ENCODE peak calls at places on chromosomes 5 and 9, in eight cellular contexts. C is cardiac fibroblast; M is CD4-positive, alpha-beta memory T cell; Z is mucosa of descending colon; S is AG04450; A is foreskin fibroblast; D is suprapubic skin; Y is brain microvascular endothelial cell. H is an unnamed sample.

GRCh38 chr9:115018547-115019435 is 88.4 kb upstream of the TNFSF8 start:
- DNase-seq in C (peak), M (no peak), Z (no peak), S (peak), A (peak), D (no peak), Y (peak), H (peak)

GRCh38 chr9:26955222-26955903 is 849 bp upstream of the IFT74 start:
- DNase-seq in C (peak), M (no peak), Z (peak), S (no peak), A (peak), D (no peak), Y (no peak), H (no peak)

GRCh38 chr5:80967500-80968181 is 7.5 kb downstream of the RASGRF2 start:
- DNase-seq in C (peak), M (no peak), Z (peak), S (peak), A (peak), D (no peak), Y (peak), H (peak)

GRCh38 chr5:41980870-41981269 is 55.8 kb downstream of the FBXO4 start:
- DNase-seq in C (no peak), M (no peak), Z (no peak), S (no peak), A (no peak), D (no peak), Y (no peak), H (no peak)

GRCh38 chr5:93746406-93747056 is 5.1 kb upstream of the POU5F2 start:
- DNase-seq in C (peak), M (no peak), Z (no peak), S (no peak), A (peak), D (no peak), Y (peak), H (no peak)

GRCh38 chr9:91422832-91423711 is 560 bp downstream of the NFIL3 start:
- DNase-seq in C (peak), M (peak), Z (peak), S (peak), A (peak), D (peak), Y (peak), H (no peak)

GRCh38 chr5:149497357-149497756 is 53.9 kb downstream of the CSNK1A1 start:
- DNase-seq in C (peak), M (no peak), Z (no peak), S (peak), A (peak), D (no peak), Y (peak), H (no peak)

GRCh38 chr9:115170674-115171073 is 52.7 kb upstream of the TNC start:
- DNase-seq in C (peak), M (no peak), Z (no peak), S (no peak), A (peak), D (no peak), Y (peak), H (peak)

GRCh38 chr5:128426090-128426534 is 111.9 kb downstream of the FBN2 start:
- DNase-seq in C (no peak), M (no peak), Z (no peak), S (no peak), A (no peak), D (no peak), Y (no peak), H (no peak)

GRCh38 chr9:120924698-120925534 is 1.7 kb downstream of the TRAF1 start:
- DNase-seq in C (no peak), M (no peak), Z (no peak), S (no peak), A (no peak), D (no peak), Y (no peak), H (no peak)

GRCh38 chr9:23492126-23493002 is 333.7 kb downstream of the ELAVL2 start:
- DNase-seq in C (peak), M (no peak), Z (peak), S (no peak), A (no peak), D (no peak), Y (peak), H (peak)

GRCh38 chr9:135555203-135555602 is 6.4 kb upstream of the PAEP start:
- DNase-seq in C (no peak), M (no peak), Z (no peak), S (no peak), A (no peak), D (no peak), Y (no peak), H (no peak)

GRCh38 chr5:5418006-5418405 is 4.5 kb upstream of the ICE1 start:
- DNase-seq in C (no peak), M (no peak), Z (no peak), S (no peak), A (no peak), D (no peak), Y (no peak), H (no peak)

GRCh38 chr9:34501889-34502425 is 20.8 kb downstream of the ENHO start:
- DNase-seq in C (peak), M (no peak), Z (no peak), S (no peak), A (peak), D (no peak), Y (no peak), H (peak)

DNA sequence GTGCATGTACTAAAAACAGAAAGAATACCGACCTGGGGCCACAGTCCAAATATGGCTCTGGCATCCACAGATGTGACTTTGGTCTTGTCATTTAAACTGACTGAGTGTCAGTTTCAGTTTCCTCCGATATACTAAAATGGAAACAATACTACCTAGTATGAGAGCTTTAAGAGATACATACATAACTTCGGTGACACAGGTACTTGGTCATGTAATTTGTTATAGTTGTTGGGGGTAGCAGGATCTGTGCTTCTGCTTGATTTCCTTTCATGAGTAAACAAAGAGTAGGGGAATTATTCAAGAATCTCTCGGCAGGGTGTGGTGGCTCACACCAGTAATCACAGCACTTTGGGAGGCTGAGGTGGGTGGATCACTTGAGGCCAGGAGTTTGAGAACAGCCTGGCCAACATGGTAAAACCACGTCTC is 32.1 kb downstream of the MTMR12 start:
- DNase-seq in C (no peak), M (peak), Z (no peak), S (no peak), A (no peak), D (peak), Y (no peak), H (no peak)
- H3K4me3 ChIP-seq in C (no peak), M (no peak), Z (no peak), S (no peak), A (no peak), D (no peak), Y (no peak), H (no peak)

DNA sequence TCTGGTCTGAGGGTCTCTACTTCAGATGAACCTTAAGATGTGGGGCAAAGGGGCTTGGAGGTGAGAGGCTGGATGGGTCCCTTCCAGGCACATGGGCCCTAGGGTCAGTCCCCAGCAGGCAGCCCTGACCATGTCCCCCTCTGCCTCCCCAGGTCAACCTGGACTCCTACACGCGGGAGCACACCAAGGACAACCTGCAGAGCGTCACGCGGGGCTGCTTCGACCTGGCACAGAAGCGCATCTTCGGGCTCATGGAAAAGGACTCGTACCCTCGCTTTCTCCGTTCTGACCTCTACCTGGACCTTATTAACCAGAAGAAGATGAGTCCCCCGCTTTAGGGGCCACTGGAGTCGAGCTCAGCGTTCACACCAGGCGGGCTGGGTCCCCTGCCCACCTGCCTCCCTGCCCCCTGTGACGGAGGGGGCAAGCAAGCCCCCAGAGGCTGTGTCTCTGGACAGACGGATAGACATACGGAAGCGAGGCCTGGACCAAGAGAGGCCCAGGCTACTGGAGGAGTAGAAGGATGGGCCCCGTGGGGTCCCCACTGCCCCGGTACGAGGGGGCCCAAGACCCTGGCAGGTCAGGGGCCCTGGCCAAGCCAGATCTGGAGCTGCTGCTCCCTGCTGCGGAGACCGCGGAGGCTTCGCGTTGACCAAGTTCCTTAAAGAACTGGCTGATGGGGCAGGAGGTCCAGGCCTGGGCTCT is 133.2 kb downstream of the RGS3 start:
- DNase-seq in C (no peak), M (no peak), Z (no peak), S (no peak), A (no peak), D (no peak), Y (no peak), H (no peak)
- H3K4me3 ChIP-seq in C (peak), M (no peak), Z (no peak), S (peak), A (peak), D (no peak), Y (peak), H (peak)

DNA sequence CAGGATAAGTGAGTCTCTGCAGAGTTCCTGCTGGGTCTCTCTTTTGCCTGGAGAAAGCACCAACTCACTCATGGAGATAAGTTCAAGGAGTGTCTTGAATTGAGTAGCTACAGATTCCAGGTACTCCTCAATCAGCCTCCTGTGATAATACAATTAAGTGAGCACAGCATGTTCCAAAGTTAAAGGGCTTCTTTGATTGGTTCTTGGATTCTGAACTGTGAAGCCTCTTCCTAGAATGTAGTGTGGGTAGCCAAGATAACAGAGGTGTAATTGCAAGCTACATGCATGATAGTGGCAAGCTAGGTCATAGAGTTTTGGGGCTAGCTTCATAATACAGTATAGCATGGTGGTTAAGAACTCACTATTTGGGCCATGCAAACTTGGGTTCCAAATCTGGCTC is 23.2 kb upstream of the CARNMT1 start:
- DNase-seq in C (no peak), M (no peak), Z (no peak), S (no peak), A (no peak), D (no peak), Y (no peak), H (no peak)
- H3K4me3 ChIP-seq in C (no peak), M (no peak), Z (no peak), S (no peak), A (no peak), D (no peak), Y (no peak), H (no peak)

DNA sequence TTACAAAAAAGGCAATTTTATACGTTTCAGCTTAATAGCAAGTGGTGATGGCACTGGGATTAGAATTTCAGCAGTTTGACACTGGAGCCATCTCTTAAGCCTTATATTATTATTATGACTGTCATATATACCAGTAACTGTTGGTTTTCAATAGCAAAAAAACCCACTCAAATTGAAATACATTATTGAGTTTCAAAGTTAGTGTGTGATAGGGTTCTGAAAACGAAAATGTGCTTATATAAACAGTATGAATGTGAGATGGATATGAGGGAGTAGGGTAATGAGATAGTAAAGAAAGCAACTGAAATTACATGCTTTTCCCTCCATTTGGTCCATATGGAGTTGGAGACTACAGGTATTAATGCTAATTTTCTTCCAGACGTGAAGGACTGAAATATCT is 68.6 kb upstream of the ACTBL2 start:
- DNase-seq in C (no peak), M (no peak), Z (no peak), S (no peak), A (no peak), D (no peak), Y (no peak), H (no peak)
- H3K4me3 ChIP-seq in C (no peak), M (no peak), Z (no peak), S (no peak), A (no peak), D (no peak), Y (no peak), H (no peak)

GRCh38 chr5:179275941-179276837 is 69.1 kb downstream of the ADAMTS2 start:
- DNase-seq in C (peak), M (no peak), Z (peak), S (peak), A (peak), D (peak), Y (peak), H (peak)
- H3K4me3 ChIP-seq in C (no peak), M (no peak), Z (no peak), S (no peak), A (no peak), D (no peak), Y (no peak), H (no peak)

DNA sequence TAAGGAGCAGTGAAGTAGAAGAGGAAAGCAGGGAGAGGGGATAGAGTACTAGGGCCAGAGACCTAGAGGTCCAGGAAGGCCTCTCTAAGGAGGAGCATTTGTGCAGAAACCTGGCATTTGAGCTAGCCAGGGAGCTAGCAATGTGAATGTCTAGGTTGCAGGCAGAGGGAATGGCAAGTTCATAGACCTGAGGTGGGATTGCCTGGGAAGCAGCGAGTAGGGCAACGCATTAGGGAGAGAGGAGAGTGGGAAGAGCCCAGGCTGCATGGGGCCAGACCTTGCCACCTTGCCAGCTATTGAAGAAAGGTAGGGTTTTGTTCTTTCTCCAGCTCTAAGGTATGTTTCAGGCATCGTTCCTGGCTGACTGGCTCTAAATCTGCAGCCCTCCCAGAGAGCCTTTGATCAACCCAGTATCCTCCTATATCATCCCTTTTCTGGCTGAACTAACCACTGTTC is 54.0 kb downstream of the SLC22A5 start:
- DNase-seq in C (no peak), M (no peak), Z (no peak), S (no peak), A (no peak), D (no peak), Y (no peak), H (no peak)
- H3K4me3 ChIP-seq in C (no peak), M (no peak), Z (no peak), S (no peak), A (no peak), D (no peak), Y (no peak), H (no peak)

DNA sequence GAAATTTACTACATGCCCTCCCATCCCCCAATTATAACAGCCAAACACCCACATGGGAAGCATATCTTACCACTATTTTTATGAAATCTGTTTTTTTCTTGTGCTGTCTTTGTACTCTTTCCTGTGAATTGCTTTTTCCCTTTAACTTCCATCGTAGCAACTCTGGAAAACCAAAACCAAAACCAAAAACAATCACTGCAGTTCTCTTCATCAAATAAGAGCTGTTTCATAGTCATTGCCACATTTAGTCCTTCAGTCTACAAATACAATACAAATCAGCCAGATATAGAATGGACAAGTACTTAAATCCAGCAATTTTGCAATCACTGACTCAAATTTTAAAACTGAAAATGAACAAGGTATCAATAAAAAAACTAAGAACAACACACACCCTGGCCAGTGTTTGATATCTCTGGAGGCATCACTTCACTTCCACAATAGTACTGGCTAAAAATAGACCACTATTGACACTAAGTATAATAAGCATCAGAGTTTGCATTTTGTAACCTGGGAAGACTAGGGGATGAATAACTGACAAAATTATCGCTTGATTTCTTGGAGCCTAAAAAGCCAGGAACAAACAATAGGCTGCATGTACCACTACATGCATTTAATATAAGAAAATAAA is 5.4 kb downstream of the PUM3 start:
- DNase-seq in C (peak), M (no peak), Z (no peak), S (no peak), A (no peak), D (no peak), Y (no peak), H (no peak)
- H3K4me3 ChIP-seq in C (peak), M (no peak), Z (no peak), S (peak), A (peak), D (no peak), Y (no peak), H (no peak)

GRCh38 chr5:54753753-54754152 is 231.6 kb downstream of the ESM1 start:
- DNase-seq in C (no peak), M (no peak), Z (no peak), S (no peak), A (no peak), D (no peak), Y (no peak), H (no peak)

GRCh38 chr5:54754420-54754819 is 231.0 kb downstream of the ESM1 start:
- DNase-seq in C (no peak), M (no peak), Z (no peak), S (no peak), A (no peak), D (no peak), Y (no peak), H (no peak)

GRCh38 chr5:54756301-54756700 is 229.1 kb downstream of the ESM1 start:
- DNase-seq in C (no peak), M (peak), Z (no peak), S (no peak), A (no peak), D (no peak), Y (no peak), H (no peak)

GRCh38 chr5:54754878-54755277 is 230.5 kb downstream of the ESM1 start:
- DNase-seq in C (no peak), M (no peak), Z (no peak), S (no peak), A (no peak), D (no peak), Y (no peak), H (no peak)

DNA sequence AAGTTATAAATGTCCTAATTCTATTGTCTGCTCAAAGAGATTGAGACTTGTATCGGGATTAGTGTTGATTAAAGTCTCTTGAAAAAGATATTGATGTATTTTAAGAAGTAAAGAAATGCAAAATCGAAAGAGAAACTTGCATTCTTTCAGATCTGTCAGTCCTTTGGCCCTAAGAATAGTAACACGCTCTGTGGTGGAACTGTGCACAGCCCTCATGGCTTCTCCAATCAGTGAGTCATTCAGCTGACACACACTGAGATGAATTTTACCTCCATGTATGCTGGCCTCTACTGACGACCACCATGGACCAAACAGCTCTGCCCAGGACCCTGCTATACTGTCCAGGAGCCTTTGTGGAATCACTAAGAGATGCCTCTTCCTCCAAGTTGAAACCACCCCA is 232.4 kb downstream of the ESM1 start:
- DNase-seq in C (peak), M (no peak), Z (no peak), S (no peak), A (peak), D (no peak), Y (peak), H (no peak)
- H3K4me3 ChIP-seq in C (no peak), M (no peak), Z (no peak), S (no peak), A (no peak), D (no peak), Y (peak), H (no peak)

DNA sequence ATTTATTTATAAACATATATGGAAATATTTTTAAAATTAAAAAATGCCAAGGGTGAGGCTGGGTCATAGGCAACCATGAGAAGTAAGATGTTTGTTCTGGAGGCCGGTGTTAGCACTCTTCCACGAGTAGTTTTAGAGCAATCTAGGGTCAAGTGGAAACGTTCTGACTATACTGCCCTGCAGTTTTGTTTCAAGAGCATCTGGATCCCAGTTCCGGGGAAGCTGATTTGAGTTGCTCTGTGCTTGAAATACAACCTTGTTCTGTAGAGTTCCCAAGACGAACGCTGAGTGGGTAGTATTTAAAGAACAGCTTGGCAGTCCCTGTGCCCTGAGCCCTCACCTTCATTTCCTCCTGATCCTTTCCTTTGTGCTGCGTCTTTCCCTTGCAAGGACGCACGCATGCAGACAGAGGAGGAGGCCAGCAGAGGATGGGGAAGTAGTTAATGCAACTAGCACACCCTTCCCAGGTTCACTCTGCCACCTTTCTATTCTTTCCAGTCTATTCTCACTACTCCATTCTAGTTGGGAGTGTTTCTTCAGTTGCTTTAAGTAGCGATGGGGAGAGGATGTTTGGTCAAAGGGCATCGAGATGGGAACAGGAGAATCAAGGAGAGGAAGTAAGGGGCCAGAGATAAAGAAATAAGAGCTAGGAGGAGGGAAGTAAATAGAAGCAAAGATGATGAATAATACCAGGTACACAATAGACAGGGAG is 68.3 kb upstream of the ZSWIM6 start:
- DNase-seq in C (no peak), M (no peak), Z (no peak), S (no peak), A (no peak), D (no peak), Y (no peak), H (no peak)
- H3K4me3 ChIP-seq in C (no peak), M (no peak), Z (no peak), S (no peak), A (no peak), D (no peak), Y (no peak), H (no peak)

H was measured in retinal pigment epithelial cell.